ENCODE peak calls at places on chromosome 9, in four cellular contexts. H, E, N and F are unnamed samples.

GRCh38 chr9:134335095-134335489 is 8.8 kb downstream of the RXRA start:
- DNase-seq in H (no peak), E (no peak), N (no peak), F (no peak)

GRCh38 chr9:28839778-28840430 is 1266.6 kb upstream of the C9orf72 start:
- DNase-seq in H (no peak), E (no peak), N (no peak), F (no peak)

GRCh38 chr9:125674981-125675973 is 31.7 kb downstream of the MAPKAP1 start:
- DNase-seq in H (no peak), E (no peak), N (no peak), F (no peak)

GRCh38 chr9:111118256-111118950 is 80.1 kb upstream of the LPAR1 start:
- DNase-seq in H (no peak), E (no peak), N (no peak), F (no peak)

GRCh38 chr9:126108240-126108639 is 218.4 kb upstream of the MVB12B start:
- DNase-seq in H (no peak), E (no peak), N (no peak), F (no peak)

GRCh38 chr9:129333961-129334743 is 156.1 kb upstream of the IER5L start:
- DNase-seq in H (peak), E (peak), N (no peak), F (no peak)

GRCh38 chr9:87725900-87726709 is at the start of gene CTSL:
- DNase-seq in H (peak), E (peak), N (no peak), F (no peak)

GRCh38 chr9:84846501-84847323 is 177.2 kb downstream of the NTRK2 start:
- DNase-seq in H (no peak), E (no peak), N (no peak), F (no peak)

GRCh38 chr9:4704129-4704528 is 24.8 kb downstream of the CDC37L1 start:
- DNase-seq in H (no peak), E (no peak), N (no peak), F (no peak)

GRCh38 chr9:119094086-119094485 is 275.1 kb downstream of the BRINP1 start:
- DNase-seq in H (no peak), E (no peak), N (no peak), F (no peak)

GRCh38 chr9:132587484-132587858 is 5.1 kb downstream of the BARHL1 start:
- DNase-seq in H (no peak), E (no peak), N (no peak), F (no peak)

GRCh38 chr9:22008662-22009562 is at the start of gene CDKN2B:
- DNase-seq in H (no peak), E (peak), N (no peak), F (peak)

GRCh38 chr9:79694676-79695400 is 123.1 kb downstream of the TLE4 start:
- DNase-seq in H (no peak), E (no peak), N (no peak), F (no peak)

DNA sequence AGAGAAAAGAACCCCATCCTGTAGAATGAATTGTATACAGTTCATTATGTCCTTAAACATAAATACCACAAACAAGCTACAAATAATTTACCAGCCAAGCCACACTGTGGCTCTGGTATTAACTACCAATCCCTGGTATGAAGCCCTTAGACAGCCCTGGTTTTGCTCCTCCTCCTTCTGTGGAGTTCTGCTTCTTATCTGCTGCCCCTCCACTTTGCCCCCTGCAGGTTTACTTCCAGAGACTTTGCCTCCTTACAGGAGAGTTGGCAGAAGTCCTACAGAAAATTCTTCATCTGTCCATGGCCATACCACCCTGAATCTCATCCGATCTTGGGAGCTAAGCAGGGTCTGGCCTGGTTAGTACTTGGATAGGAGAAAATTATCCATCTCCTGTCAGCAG is 219.8 kb downstream of the ACTL7B start:
- DNase-seq in H (no peak), E (no peak), N (no peak), F (no peak)
- TF ChIP-seq SPI1 in H (no peak), E (no peak), N (no peak), F (no peak)

GRCh38 chr9:69549310-69550202 is 122.6 kb downstream of the APBA1 start:
- DNase-seq in H (peak), E (peak), N (no peak), F (peak)

GRCh38 chr9:69555802-69556201 is 116.4 kb downstream of the APBA1 start:
- DNase-seq in H (no peak), E (no peak), N (no peak), F (no peak)

GRCh38 chr9:69556707-69557106 is 115.5 kb downstream of the APBA1 start:
- DNase-seq in H (no peak), E (no peak), N (no peak), F (no peak)

GRCh38 chr9:69554945-69555344 is 117.2 kb downstream of the APBA1 start:
- DNase-seq in H (no peak), E (no peak), N (no peak), F (no peak)
- TF ChIP-seq SPI1 in H (no peak), E (no peak), N (no peak), F (no peak)

DNA sequence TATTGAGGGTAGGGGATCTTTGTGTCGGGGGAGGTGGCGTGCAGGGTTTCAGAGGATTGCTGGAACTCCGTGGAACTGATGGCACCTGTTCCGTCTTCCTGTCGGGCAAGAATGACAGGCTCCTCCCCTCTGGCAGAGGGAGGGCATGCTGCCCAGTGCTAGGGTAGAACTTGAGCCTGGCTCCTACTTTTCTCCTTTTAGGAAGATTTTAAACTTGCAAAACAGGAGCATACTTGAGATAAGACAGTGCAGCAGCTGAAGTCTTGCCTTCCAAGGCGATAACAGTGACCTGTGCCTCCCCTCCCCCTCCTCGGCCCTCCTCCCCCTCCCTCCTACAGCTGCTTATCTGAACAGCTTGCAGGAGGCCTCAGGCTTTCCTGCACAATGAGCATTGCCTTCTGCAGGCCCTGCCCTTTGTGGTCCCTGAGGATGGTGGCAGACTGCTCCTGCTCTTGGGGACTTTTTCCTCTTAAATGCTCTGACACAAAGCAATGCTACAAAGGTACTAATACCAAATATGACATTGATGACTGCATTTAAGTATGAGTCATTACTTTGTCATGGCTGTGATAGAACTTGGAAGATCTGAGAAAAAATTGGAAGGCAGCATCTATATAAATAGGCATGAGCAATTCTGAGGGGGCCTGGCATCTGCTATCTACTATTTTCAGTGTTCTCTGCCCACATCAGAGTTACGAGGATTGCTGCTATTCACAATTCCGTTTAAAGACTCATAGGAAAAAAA is 1.9 kb downstream of the GADD45G start:
- DNase-seq in H (peak), E (no peak), N (no peak), F (no peak)
- TF ChIP-seq SPI1 in H (no peak), E (no peak), N (no peak), F (no peak)

GRCh38 chr9:115616666-115617239 is 498.8 kb upstream of the TNC start:
- DNase-seq in H (no peak), E (no peak), N (no peak), F (no peak)
- TF ChIP-seq SPI1 in H (no peak), E (no peak), N (no peak), F (no peak)

GRCh38 chr9:33924978-33925797 is 108.2 kb downstream of the UBE2R2 start:
- DNase-seq in H (no peak), E (no peak), N (no peak), F (peak)
- TF ChIP-seq SPI1 in H (no peak), E (no peak), N (no peak), F (no peak)

GRCh38 chr9:113809192-113809482 is 67.0 kb upstream of the ZNF618 start:
- DNase-seq in H (no peak), E (no peak), N (no peak), F (no peak)

GRCh38 chr9:113803811-113804589 is 72.1 kb upstream of the ZNF618 start:
- DNase-seq in H (no peak), E (no peak), N (no peak), F (no peak)

GRCh38 chr9:113808391-113809191 is 67.5 kb upstream of the ZNF618 start:
- DNase-seq in H (no peak), E (peak), N (no peak), F (no peak)

GRCh38 chr9:113805753-113806152 is 70.4 kb upstream of the ZNF618 start:
- DNase-seq in H (no peak), E (no peak), N (no peak), F (no peak)

DNA sequence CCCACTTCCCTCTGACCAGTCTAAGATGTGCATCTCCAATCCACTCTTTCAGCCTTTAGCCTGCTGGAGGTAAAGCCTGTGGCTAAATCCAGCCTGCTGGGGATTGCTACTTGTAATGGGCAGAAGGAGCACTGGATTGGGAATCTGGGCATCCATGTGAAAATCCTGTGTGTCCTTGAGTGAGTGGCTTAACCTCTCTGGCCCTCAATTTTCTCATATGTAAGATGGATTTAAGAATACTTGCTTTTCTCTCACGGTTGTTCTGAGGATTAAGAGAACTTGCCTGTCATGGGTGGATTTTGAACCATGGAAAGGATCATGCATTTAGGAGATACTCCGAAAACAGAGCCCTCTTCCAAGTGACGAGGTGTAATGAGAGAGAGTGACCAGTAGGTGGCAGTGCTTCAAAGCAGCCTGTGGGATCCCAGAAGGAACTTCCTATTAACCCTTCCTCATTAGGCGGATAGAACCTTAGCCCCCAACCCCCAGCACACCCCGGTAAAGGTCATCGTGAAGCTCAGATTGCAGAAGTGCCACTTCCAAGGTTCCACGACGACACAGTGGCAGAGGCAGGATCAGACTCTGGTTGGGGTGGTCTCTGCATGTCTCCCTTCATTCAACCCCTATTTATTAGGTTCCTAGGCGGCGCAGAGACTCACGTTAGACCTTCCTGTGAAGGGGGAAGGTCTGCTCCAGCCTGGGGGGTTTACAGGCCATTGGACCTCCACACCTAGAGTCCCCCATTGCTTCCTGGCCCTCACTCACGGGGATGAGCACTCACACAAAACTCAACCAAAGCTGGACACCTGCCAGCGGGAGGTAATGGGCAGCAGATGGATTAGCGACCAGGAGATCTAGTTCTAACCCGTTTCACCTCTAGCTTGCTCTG is 68.7 kb upstream of the ZNF618 start:
- DNase-seq in H (peak), E (peak), N (no peak), F (peak)
- TF ChIP-seq SPI1 in H (no peak), E (peak), N (no peak), F (no peak)

DNA sequence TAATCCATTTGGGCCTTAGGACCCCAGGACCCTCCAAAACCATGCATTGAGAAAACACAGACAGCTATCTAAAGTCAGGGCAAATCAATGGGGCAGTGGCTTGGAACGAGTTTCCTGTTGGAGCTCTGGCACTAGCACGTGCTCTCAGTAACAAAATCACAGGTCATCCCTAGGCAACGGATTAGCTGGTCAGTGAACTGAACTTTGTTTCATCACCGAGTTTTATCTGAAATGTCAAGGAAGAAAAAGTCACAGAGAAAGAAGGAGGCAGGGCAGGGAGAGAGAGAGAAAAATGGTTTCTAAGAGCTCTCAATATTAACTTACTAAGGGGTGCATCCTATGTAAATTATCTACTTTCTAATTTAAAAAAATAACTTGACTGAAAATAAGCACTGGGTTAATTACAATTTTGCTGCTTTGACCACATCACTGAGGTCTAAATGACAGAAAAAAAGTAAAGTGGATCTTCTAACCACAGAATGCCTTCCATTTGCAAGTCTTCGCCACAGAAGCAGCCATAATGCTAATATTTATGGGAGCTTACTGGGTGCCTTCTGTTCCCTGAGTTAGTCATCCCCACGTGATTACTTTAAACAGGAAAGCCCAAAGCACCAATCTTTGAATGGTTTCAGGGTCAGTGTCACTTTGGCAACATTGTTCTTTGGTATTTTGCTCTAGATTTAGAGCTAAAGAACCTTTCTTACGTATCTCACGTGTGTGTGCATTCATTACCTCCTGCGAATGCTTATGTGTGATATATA is 503.9 kb downstream of the RASEF start:
- DNase-seq in H (no peak), E (no peak), N (no peak), F (no peak)
- TF ChIP-seq SPI1 in H (no peak), E (no peak), N (no peak), F (no peak)